ENCODE peak calls at places on chromosomes 4 and X, in four cellular contexts. V is small intestine; W is mesendoderm; H is CD4-positive, alpha-beta T cell. Y is an unnamed sample.

GRCh38 chrX:1336331-1337143 is at the start of gene IL3RA:
- DNase-seq in V (no peak), H (no peak), W (no peak), Y (no peak)

GRCh38 chr4:177250056-177250696 is 59.5 kb upstream of the NEIL3 start:
- DNase-seq in W (peak), H (peak), V (peak), Y (peak)

GRCh38 chrX:37509349-37509748 is 62.1 kb upstream of the LANCL3 start:
- DNase-seq in H (no peak), W (peak), V (no peak), Y (no peak)

GRCh38 chr4:153451931-153452660 is 14.1 kb upstream of the TMEM131L start:
- DNase-seq in V (no peak), W (peak), H (no peak), Y (peak)

GRCh38 chr4:36088542-36088941 is 155.8 kb downstream of the ARAP2 start:
- DNase-seq in H (no peak), W (no peak), V (no peak), Y (no peak)

GRCh38 chr4:72767903-72768817 is 199.1 kb upstream of the ADAMTS3 start:
- DNase-seq in W (peak), H (no peak), V (no peak), Y (no peak)

GRCh38 chr4:137651128-137651527 is 118.8 kb upstream of the PCDH18 start:
- DNase-seq in V (no peak), H (no peak), W (no peak), Y (no peak)

GRCh38 chrX:147710301-147710700 is 201.4 kb upstream of the FMR1 start:
- DNase-seq in H (no peak), W (no peak), V (no peak), Y (no peak)

GRCh38 chr4:128854433-128854832 is 44.9 kb downstream of the JADE1 start:
- DNase-seq in V (peak), W (no peak), H (no peak), Y (no peak)

GRCh38 chr4:41696768-41697167 is 51.8 kb downstream of the PHOX2B start:
- DNase-seq in H (no peak), W (no peak), V (no peak), Y (no peak)

GRCh38 chrX:9598344-9598743 is 133.5 kb downstream of the TBL1X start:
- DNase-seq in H (no peak), V (no peak), W (no peak), Y (no peak)

GRCh38 chr4:31343058-31343457 is 622.9 kb downstream of the PCDH7 start:
- DNase-seq in W (peak), V (no peak), H (no peak), Y (no peak)

GRCh38 chr4:183828839-183829238 is 76.3 kb upstream of the STOX2 start:
- DNase-seq in V (no peak), H (no peak), W (no peak), Y (no peak)

GRCh38 chrX:63967541-63967940 is 182.5 kb upstream of the ARHGEF9 start:
- DNase-seq in W (peak), V (no peak), H (no peak), Y (no peak)

GRCh38 chr4:182111586-182111985 is 131.6 kb upstream of the TENM3 start:
- DNase-seq in W (peak), H (no peak), V (no peak), Y (no peak)

GRCh38 chr4:76195326-76195725 is 18.3 kb downstream of the SCARB2 start:
- DNase-seq in H (no peak), W (no peak), V (no peak), Y (no peak)

GRCh38 chr4:140186651-140187315 is 32.8 kb upstream of the MAML3 start:
- DNase-seq in V (peak), W (no peak), H (no peak), Y (no peak)

GRCh38 chr4:98686046-98686385 is 27.6 kb upstream of the TSPAN5 start:
- DNase-seq in V (no peak), H (no peak), W (no peak), Y (no peak)

GRCh38 chr4:118282692-118283091 is 70.1 kb downstream of the PRSS12 start:
- DNase-seq in H (no peak), V (peak), W (peak), Y (no peak)

GRCh38 chr4:121697626-121698025 is 846 bp upstream of the ANXA5 start:
- DNase-seq in W (no peak), H (no peak), V (no peak), Y (no peak)

GRCh38 chr4:1029957-1030520 is 18.6 kb downstream of the FGFRL1 start:
- DNase-seq in W (no peak), H (no peak), V (no peak), Y (no peak)

GRCh38 chr4:98027827-98028226 is 115.4 kb downstream of the STPG2 start:
- DNase-seq in V (no peak), W (peak), H (no peak), Y (no peak)

GRCh38 chr4:67460574-67460973 is 84.7 kb downstream of the CENPC start:
- DNase-seq in H (no peak), W (no peak), V (no peak), Y (no peak)

GRCh38 chr4:10045481-10045880 is 24.2 kb upstream of the SLC2A9 start:
- DNase-seq in W (no peak), H (no peak), V (peak), Y (no peak)

GRCh38 chr4:170374770-170375169 is 285.0 kb upstream of the AADAT start:
- DNase-seq in H (no peak), V (peak), W (peak), Y (no peak)

GRCh38 chr4:183987987-183988392 is 82.9 kb downstream of the STOX2 start:
- DNase-seq in V (peak), W (peak), H (no peak), Y (peak)

GRCh38 chr4:76108467-76109181 is 34.1 kb downstream of the ART3 start:
- DNase-seq in V (no peak), H (no peak), W (peak), Y (no peak)

GRCh38 chr4:81472249-81473085 is 760 bp upstream of the RASGEF1B start:
- DNase-seq in H (no peak), W (peak), V (no peak), Y (peak)

GRCh38 chr4:181860157-181860556 is 383.0 kb upstream of the TENM3 start:
- DNase-seq in V (no peak), H (no peak), W (no peak), Y (no peak)

GRCh38 chr4:151407466-151408379 is 1.3 kb upstream of the FHIP1A start:
- DNase-seq in V (peak), H (no peak), W (peak), Y (peak)

GRCh38 chr4:3766791-3767561 is 791 bp downstream of the ADRA2C start:
- DNase-seq in V (no peak), H (no peak), W (peak), Y (peak)

GRCh38 chr4:150264595-150265141 is 186.4 kb downstream of the DCLK2 start:
- DNase-seq in W (no peak), V (no peak), H (no peak), Y (no peak)

GRCh38 chr4:55399581-55399980 is 3.8 kb downstream of the TMEM165 start:
- DNase-seq in V (no peak), H (no peak), W (no peak), Y (no peak)

GRCh38 chr4:138655970-138656369 is 359.6 kb upstream of the NOCT start:
- DNase-seq in W (no peak), V (no peak), H (no peak), Y (no peak)

GRCh38 chr4:118206627-118207026 is 146.2 kb downstream of the PRSS12 start:
- DNase-seq in H (no peak), W (no peak), V (no peak), Y (no peak)

GRCh38 chr4:74266081-74266480 is 42.2 kb upstream of the EPGN start:
- DNase-seq in W (no peak), V (no peak), H (no peak), Y (no peak)
- H3K27ac ChIP-seq in W (no peak), V (no peak), H (no peak), Y (no peak)

GRCh38 chrX:151922692-151923091 is 10.0 kb downstream of the MAGEA4 start:
- DNase-seq in H (no peak), W (no peak), V (no peak), Y (no peak)
- H3K27ac ChIP-seq in H (no peak), W (no peak), V (no peak), Y (no peak)

DNA sequence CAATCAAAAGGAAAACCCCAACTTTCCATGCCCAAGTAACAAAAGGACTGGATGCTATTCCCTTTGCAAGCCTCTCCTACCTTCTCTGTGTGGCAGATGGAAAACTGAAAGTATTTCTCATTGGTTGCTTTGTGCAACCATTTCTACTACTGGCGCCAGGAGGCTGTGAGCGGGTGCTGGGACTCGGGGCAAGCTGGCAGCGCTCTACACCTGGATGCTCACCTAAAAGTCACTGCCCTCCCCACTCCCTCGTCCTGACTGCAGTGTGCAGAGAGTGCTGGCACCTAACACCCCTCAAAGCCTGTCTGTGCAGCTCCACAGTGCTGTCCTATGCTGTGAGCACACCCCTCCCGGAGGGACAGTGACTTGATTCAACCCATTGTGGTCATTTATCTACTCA is 54.2 kb upstream of the STS start:
- DNase-seq in H (no peak), W (no peak), V (no peak), Y (no peak)
- H3K27ac ChIP-seq in H (no peak), W (no peak), V (no peak), Y (no peak)

GRCh38 chr4:7687006-7687405 is 252.3 kb upstream of the PSAPL1 start:
- DNase-seq in H (no peak), V (no peak), W (no peak), Y (no peak)
- H3K27ac ChIP-seq in H (no peak), V (no peak), W (no peak), Y (no peak)

Y was measured in right cardiac atrium.